ENCODE peak calls at places on chromosomes 13 and 19, in eight cellular contexts. One of them, this sample, is unnamed. For H3K4me1 and H3K36me3, the result is how much of the 10 kb centered on the place peaks cover.

GRCh38 chr19:51978882-51979281 is 7.8 kb downstream of the ZNF350 start:
- DNase-seq in right lobe of liver: no peak
- DNase-seq in fibroblast of lung: no peak
- DNase-seq in CD8-positive, alpha-beta memory T cell: no peak
- DNase-seq in GM23338: no peak
- DNase-seq in sigmoid colon: no peak
- DNase-seq in CD8-positive, alpha-beta T cell: no peak
- DNase-seq in CD4-positive, alpha-beta memory T cell: no peak
- DNase-seq in this sample: no peak

GRCh38 chr19:18160792-18161690 is 8.1 kb downstream of the PIK3R2 start:
- DNase-seq in right lobe of liver: peak
- DNase-seq in fibroblast of lung: peak
- DNase-seq in CD8-positive, alpha-beta memory T cell: peak
- DNase-seq in GM23338: peak
- DNase-seq in sigmoid colon: peak
- DNase-seq in CD8-positive, alpha-beta T cell: peak
- DNase-seq in CD4-positive, alpha-beta memory T cell: peak
- DNase-seq in this sample: peak

GRCh38 chr19:28710278-28710677 is 502.7 kb downstream of the UQCRFS1 start:
- DNase-seq in right lobe of liver: no peak
- DNase-seq in fibroblast of lung: peak
- DNase-seq in CD8-positive, alpha-beta memory T cell: no peak
- DNase-seq in GM23338: peak
- DNase-seq in sigmoid colon: no peak
- DNase-seq in CD8-positive, alpha-beta T cell: no peak
- DNase-seq in CD4-positive, alpha-beta memory T cell: peak
- DNase-seq in this sample: no peak

GRCh38 chr13:101572456-101572855 is 120.0 kb downstream of the ITGBL1 start:
- DNase-seq in right lobe of liver: no peak
- DNase-seq in fibroblast of lung: no peak
- DNase-seq in CD8-positive, alpha-beta memory T cell: no peak
- DNase-seq in GM23338: no peak
- DNase-seq in sigmoid colon: no peak
- DNase-seq in CD8-positive, alpha-beta T cell: no peak
- DNase-seq in CD4-positive, alpha-beta memory T cell: no peak
- DNase-seq in this sample: no peak

GRCh38 chr13:61414136-61414535 is 1.5 kb downstream of the PCDH20 start:
- DNase-seq in right lobe of liver: no peak
- DNase-seq in fibroblast of lung: peak
- DNase-seq in CD8-positive, alpha-beta memory T cell: no peak
- DNase-seq in GM23338: peak
- DNase-seq in sigmoid colon: no peak
- DNase-seq in CD8-positive, alpha-beta T cell: no peak
- DNase-seq in CD4-positive, alpha-beta memory T cell: no peak
- DNase-seq in this sample: no peak

GRCh38 chr19:52221831-52222375 is 32.1 kb downstream of the PPP2R1A start:
- DNase-seq in right lobe of liver: no peak
- DNase-seq in fibroblast of lung: no peak
- DNase-seq in CD8-positive, alpha-beta memory T cell: no peak
- DNase-seq in GM23338: no peak
- DNase-seq in sigmoid colon: no peak
- DNase-seq in CD8-positive, alpha-beta T cell: no peak
- DNase-seq in CD4-positive, alpha-beta memory T cell: no peak
- DNase-seq in this sample: no peak

GRCh38 chr13:113078895-113079720 is 26.5 kb upstream of the F7 start:
- DNase-seq in right lobe of liver: peak
- DNase-seq in fibroblast of lung: peak
- DNase-seq in CD8-positive, alpha-beta memory T cell: peak
- DNase-seq in GM23338: no peak
- DNase-seq in sigmoid colon: peak
- DNase-seq in CD8-positive, alpha-beta T cell: no peak
- DNase-seq in CD4-positive, alpha-beta memory T cell: no peak
- DNase-seq in this sample: no peak

GRCh38 chr19:51548891-51549305 is 17.4 kb upstream of the SIGLEC6 start:
- DNase-seq in right lobe of liver: no peak
- DNase-seq in fibroblast of lung: no peak
- DNase-seq in CD8-positive, alpha-beta memory T cell: no peak
- DNase-seq in GM23338: no peak
- DNase-seq in sigmoid colon: no peak
- DNase-seq in CD8-positive, alpha-beta T cell: no peak
- DNase-seq in CD4-positive, alpha-beta memory T cell: no peak
- DNase-seq in this sample: no peak

GRCh38 chr19:40165362-40165937 is 25.8 kb upstream of the MAP3K10 start:
- DNase-seq in right lobe of liver: peak
- DNase-seq in fibroblast of lung: peak
- DNase-seq in CD8-positive, alpha-beta memory T cell: peak
- DNase-seq in GM23338: peak
- DNase-seq in sigmoid colon: no peak
- DNase-seq in CD8-positive, alpha-beta T cell: peak
- DNase-seq in CD4-positive, alpha-beta memory T cell: peak
- DNase-seq in this sample: peak

GRCh38 chr19:41328157-41328817 is 18.3 kb downstream of the CCDC97 start:
- DNase-seq in right lobe of liver: peak
- DNase-seq in fibroblast of lung: peak
- DNase-seq in CD8-positive, alpha-beta memory T cell: no peak
- DNase-seq in GM23338: no peak
- DNase-seq in sigmoid colon: no peak
- DNase-seq in CD8-positive, alpha-beta T cell: no peak
- DNase-seq in CD4-positive, alpha-beta memory T cell: no peak
- DNase-seq in this sample: no peak

GRCh38 chr19:10223488-10224213 is 7.5 kb downstream of the S1PR2 start:
- DNase-seq in right lobe of liver: no peak
- DNase-seq in fibroblast of lung: no peak
- DNase-seq in CD8-positive, alpha-beta memory T cell: no peak
- DNase-seq in GM23338: no peak
- DNase-seq in sigmoid colon: no peak
- DNase-seq in CD8-positive, alpha-beta T cell: no peak
- DNase-seq in CD4-positive, alpha-beta memory T cell: no peak
- DNase-seq in this sample: no peak
- H3K27ac ChIP-seq in right lobe of liver: no peak
- H3K27ac ChIP-seq in fibroblast of lung: no peak
- H3K27ac ChIP-seq in CD8-positive, alpha-beta memory T cell: no peak
- H3K27ac ChIP-seq in GM23338: no peak
- H3K27ac ChIP-seq in sigmoid colon: no peak
- H3K27ac ChIP-seq in CD8-positive, alpha-beta T cell: no peak
- H3K27ac ChIP-seq in CD4-positive, alpha-beta memory T cell: no peak
- H3K27ac ChIP-seq in this sample: no peak

GRCh38 chr13:49635599-49636433 is 7.5 kb downstream of the ARL11 start:
- DNase-seq in right lobe of liver: no peak
- DNase-seq in fibroblast of lung: peak
- DNase-seq in CD8-positive, alpha-beta memory T cell: peak
- DNase-seq in GM23338: peak
- DNase-seq in sigmoid colon: no peak
- DNase-seq in CD8-positive, alpha-beta T cell: peak
- DNase-seq in CD4-positive, alpha-beta memory T cell: no peak
- DNase-seq in this sample: peak
- H3K4me1 ChIP-seq in right lobe of liver: under half
- H3K4me1 ChIP-seq in fibroblast of lung: under half
- H3K4me1 ChIP-seq in CD8-positive, alpha-beta memory T cell: under half
- H3K4me1 ChIP-seq in GM23338: under half
- H3K4me1 ChIP-seq in sigmoid colon: under half
- H3K4me1 ChIP-seq in CD8-positive, alpha-beta T cell: under half
- H3K4me1 ChIP-seq in CD4-positive, alpha-beta memory T cell: under half
- H3K4me1 ChIP-seq in this sample: under half

DNA sequence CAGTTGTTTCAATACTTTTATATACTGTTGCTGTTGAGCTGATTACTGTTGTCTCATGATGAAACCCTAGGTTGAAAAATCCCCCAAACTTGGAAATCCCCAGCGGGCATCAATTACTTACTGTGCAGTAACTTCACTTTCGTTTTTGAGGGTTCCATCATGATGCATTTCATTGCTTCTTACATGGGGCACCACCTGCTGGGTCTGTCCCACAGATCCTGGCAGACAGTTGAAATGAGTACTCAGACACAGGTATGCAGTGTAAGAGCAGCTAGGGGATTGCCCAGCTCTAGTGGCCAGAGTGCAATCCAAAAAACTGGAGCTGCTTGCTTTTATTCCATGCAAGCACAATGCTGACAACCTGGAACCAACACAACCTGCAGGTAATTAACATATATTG is 132.5 kb upstream of the ZNF91 start:
- DNase-seq in right lobe of liver: no peak
- DNase-seq in fibroblast of lung: no peak
- DNase-seq in CD8-positive, alpha-beta memory T cell: no peak
- DNase-seq in GM23338: peak
- DNase-seq in sigmoid colon: no peak
- DNase-seq in CD8-positive, alpha-beta T cell: no peak
- DNase-seq in CD4-positive, alpha-beta memory T cell: no peak
- DNase-seq in this sample: no peak
- H3K36me3 ChIP-seq in right lobe of liver: under half
- H3K36me3 ChIP-seq in fibroblast of lung: under half
- H3K36me3 ChIP-seq in CD8-positive, alpha-beta memory T cell: under half
- H3K36me3 ChIP-seq in GM23338: under half
- H3K36me3 ChIP-seq in sigmoid colon: under half
- H3K36me3 ChIP-seq in CD8-positive, alpha-beta T cell: under half
- H3K36me3 ChIP-seq in CD4-positive, alpha-beta memory T cell: under half
- H3K36me3 ChIP-seq in this sample: under half

GRCh38 chr13:79941752-79942151 is 399.2 kb downstream of the SPRY2 start:
- DNase-seq in right lobe of liver: no peak
- DNase-seq in fibroblast of lung: no peak
- DNase-seq in CD8-positive, alpha-beta memory T cell: no peak
- DNase-seq in GM23338: no peak
- DNase-seq in sigmoid colon: no peak
- DNase-seq in CD8-positive, alpha-beta T cell: no peak
- DNase-seq in CD4-positive, alpha-beta memory T cell: no peak
- DNase-seq in this sample: no peak

GRCh38 chr13:79936368-79937136 is 404.4 kb downstream of the SPRY2 start:
- DNase-seq in right lobe of liver: no peak
- DNase-seq in fibroblast of lung: peak
- DNase-seq in CD8-positive, alpha-beta memory T cell: no peak
- DNase-seq in GM23338: no peak
- DNase-seq in sigmoid colon: no peak
- DNase-seq in CD8-positive, alpha-beta T cell: no peak
- DNase-seq in CD4-positive, alpha-beta memory T cell: no peak
- DNase-seq in this sample: peak

GRCh38 chr13:79933389-79933788 is 407.5 kb downstream of the SPRY2 start:
- DNase-seq in right lobe of liver: no peak
- DNase-seq in fibroblast of lung: no peak
- DNase-seq in CD8-positive, alpha-beta memory T cell: no peak
- DNase-seq in GM23338: no peak
- DNase-seq in sigmoid colon: no peak
- DNase-seq in CD8-positive, alpha-beta T cell: no peak
- DNase-seq in CD4-positive, alpha-beta memory T cell: no peak
- DNase-seq in this sample: no peak

GRCh38 chr13:79935121-79935520 is 405.8 kb downstream of the SPRY2 start:
- DNase-seq in right lobe of liver: no peak
- DNase-seq in fibroblast of lung: no peak
- DNase-seq in CD8-positive, alpha-beta memory T cell: no peak
- DNase-seq in GM23338: no peak
- DNase-seq in sigmoid colon: no peak
- DNase-seq in CD8-positive, alpha-beta T cell: no peak
- DNase-seq in CD4-positive, alpha-beta memory T cell: no peak
- DNase-seq in this sample: no peak

GRCh38 chr13:79937311-79938243 is 403.3 kb downstream of the SPRY2 start:
- DNase-seq in right lobe of liver: no peak
- DNase-seq in fibroblast of lung: no peak
- DNase-seq in CD8-positive, alpha-beta memory T cell: no peak
- DNase-seq in GM23338: no peak
- DNase-seq in sigmoid colon: no peak
- DNase-seq in CD8-positive, alpha-beta T cell: no peak
- DNase-seq in CD4-positive, alpha-beta memory T cell: no peak
- DNase-seq in this sample: no peak
- H3K27ac ChIP-seq in right lobe of liver: no peak
- H3K27ac ChIP-seq in fibroblast of lung: peak
- H3K27ac ChIP-seq in CD8-positive, alpha-beta memory T cell: no peak
- H3K27ac ChIP-seq in GM23338: no peak
- H3K27ac ChIP-seq in sigmoid colon: peak
- H3K27ac ChIP-seq in CD8-positive, alpha-beta T cell: no peak
- H3K27ac ChIP-seq in CD4-positive, alpha-beta memory T cell: no peak
- H3K27ac ChIP-seq in this sample: peak

DNA sequence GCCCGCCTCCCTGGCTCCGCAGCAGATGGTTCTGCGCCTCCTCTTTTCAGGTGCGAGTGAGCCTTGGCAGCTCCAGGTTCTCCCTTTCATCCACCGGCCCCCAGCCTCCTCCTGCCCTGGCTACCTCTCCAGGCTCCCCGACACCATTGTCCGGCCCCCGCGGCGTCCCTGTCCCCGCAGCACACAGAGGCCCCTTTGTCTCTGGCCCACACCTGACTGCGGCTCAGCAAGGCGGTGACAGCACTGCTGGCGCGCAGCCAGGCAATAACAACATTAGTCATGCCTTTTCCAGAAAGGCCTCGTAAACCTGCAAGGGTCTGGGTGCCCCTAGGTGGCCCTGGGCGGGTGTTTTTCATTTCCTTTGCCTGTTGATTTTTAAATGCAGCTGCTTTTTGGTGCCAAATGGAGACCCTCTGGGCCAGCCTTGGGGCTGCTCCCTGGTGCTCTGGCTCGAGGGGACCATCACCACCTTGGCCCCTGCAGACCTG is 73.2 kb upstream of the MEDAG start:
- DNase-seq in right lobe of liver: peak
- DNase-seq in fibroblast of lung: no peak
- DNase-seq in CD8-positive, alpha-beta memory T cell: peak
- DNase-seq in GM23338: peak
- DNase-seq in sigmoid colon: no peak
- DNase-seq in CD8-positive, alpha-beta T cell: peak
- DNase-seq in CD4-positive, alpha-beta memory T cell: no peak
- DNase-seq in this sample: no peak
- H3K4me1 ChIP-seq in right lobe of liver: under half
- H3K4me1 ChIP-seq in fibroblast of lung: under half
- H3K4me1 ChIP-seq in CD8-positive, alpha-beta memory T cell: under half
- H3K4me1 ChIP-seq in GM23338: under half
- H3K4me1 ChIP-seq in sigmoid colon: under half
- H3K4me1 ChIP-seq in CD8-positive, alpha-beta T cell: under half
- H3K4me1 ChIP-seq in CD4-positive, alpha-beta memory T cell: under half
- H3K4me1 ChIP-seq in this sample: under half

GRCh38 chr19:16207490-16208025 is 9.8 kb downstream of the AP1M1 start:
- DNase-seq in right lobe of liver: no peak
- DNase-seq in fibroblast of lung: no peak
- DNase-seq in CD8-positive, alpha-beta memory T cell: no peak
- DNase-seq in GM23338: no peak
- DNase-seq in sigmoid colon: peak
- DNase-seq in CD8-positive, alpha-beta T cell: no peak
- DNase-seq in CD4-positive, alpha-beta memory T cell: no peak
- DNase-seq in this sample: no peak
- H3K36me3 ChIP-seq in right lobe of liver: under half
- H3K36me3 ChIP-seq in fibroblast of lung: under half
- H3K36me3 ChIP-seq in CD8-positive, alpha-beta memory T cell: under half
- H3K36me3 ChIP-seq in GM23338: under half
- H3K36me3 ChIP-seq in sigmoid colon: half or more
- H3K36me3 ChIP-seq in CD8-positive, alpha-beta T cell: under half
- H3K36me3 ChIP-seq in CD4-positive, alpha-beta memory T cell: under half
- H3K36me3 ChIP-seq in this sample: half or more

DNA sequence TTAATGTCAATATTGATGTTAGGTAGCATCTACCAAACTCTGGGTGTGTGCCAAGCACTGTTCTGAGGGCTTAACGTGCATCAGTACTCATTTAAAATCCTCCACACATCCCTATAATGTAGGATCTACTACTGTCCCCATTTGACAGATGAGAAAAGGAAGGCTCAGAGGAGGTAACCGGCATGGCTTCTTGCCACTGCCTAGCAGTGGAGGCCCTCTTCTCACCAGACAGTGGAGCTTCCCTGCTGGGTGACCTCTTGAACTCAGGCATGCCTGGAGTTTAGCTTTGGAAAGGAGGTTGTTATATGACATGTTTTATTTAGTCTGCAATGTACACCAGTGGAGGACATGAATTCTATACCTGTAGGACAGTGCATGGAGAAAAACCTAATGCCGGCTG is 2.1 kb downstream of the SPATA13 start:
- DNase-seq in right lobe of liver: no peak
- DNase-seq in fibroblast of lung: no peak
- DNase-seq in CD8-positive, alpha-beta memory T cell: no peak
- DNase-seq in GM23338: no peak
- DNase-seq in sigmoid colon: no peak
- DNase-seq in CD8-positive, alpha-beta T cell: no peak
- DNase-seq in CD4-positive, alpha-beta memory T cell: no peak
- DNase-seq in this sample: no peak
- H3K27ac ChIP-seq in right lobe of liver: peak
- H3K27ac ChIP-seq in fibroblast of lung: no peak
- H3K27ac ChIP-seq in CD8-positive, alpha-beta memory T cell: no peak
- H3K27ac ChIP-seq in GM23338: no peak
- H3K27ac ChIP-seq in sigmoid colon: no peak
- H3K27ac ChIP-seq in CD8-positive, alpha-beta T cell: no peak
- H3K27ac ChIP-seq in CD4-positive, alpha-beta memory T cell: no peak
- H3K27ac ChIP-seq in this sample: peak

This sample was measured in tibial nerve.